ENCODE peak calls at places on chromosomes 2 and 18, in four cellular contexts. K is stimulated activated effector memory CD8-positive, alpha-beta T cell treated with anti-CD3 and anti-CD28 coated beads, Interleukin-12 subunit alpha, Interleukin-12 subunit beta, amount 100 ng/mL, for 72 hours; C is stimulated activated naive CD8-positive, alpha-beta T cell treated with anti-CD3 and anti-CD28 coated beads, Interleukin-15, Interleukin-2, amounts not matched to agents 100 U/mL and 50 U/mL, for 24 hours; Q is cardiac septum. U is an unnamed sample.

GRCh38 chr2:99240431-99240830 is 15.0 kb downstream of the LYG2 start:
- DNase-seq in K (no peak), C (no peak), Q (no peak), U (no peak)

GRCh38 chr18:8800445-8800844 is 95.1 kb downstream of the MTCL1 start:
- DNase-seq in K (no peak), C (no peak), Q (peak; percentile 39), U (no peak)

GRCh38 chr2:228367356-228367755 is 185.9 kb upstream of the SPHKAP start:
- DNase-seq in K (no peak), C (no peak), Q (no peak), U (no peak)

GRCh38 chr18:59142274-59142673 is 2.6 kb downstream of the SEC11C start:
- DNase-seq in K (peak; percentile 55), C (no peak), Q (no peak), U (no peak)

GRCh38 chr18:79540161-79540913 is 139.3 kb upstream of the CTDP1 start:
- DNase-seq in K (no peak), C (no peak), Q (no peak), U (no peak)

GRCh38 chr2:230939066-230939591 is 14.1 kb upstream of the GPR55 start:
- DNase-seq in K (no peak), C (no peak), Q (no peak), U (no peak)

GRCh38 chr2:195318440-195319111 is 338.4 kb upstream of the SLC39A10 start:
- DNase-seq in K (no peak), C (peak; percentile 41), Q (no peak), U (peak; percentile 14)

GRCh38 chr18:75429975-75430374 is 2.5 kb upstream of the SMIM21 start:
- DNase-seq in K (no peak), C (no peak), Q (no peak), U (no peak)

GRCh38 chr18:76064998-76065397 is 430.0 kb downstream of the ZNF516 start:
- DNase-seq in K (no peak), C (no peak), Q (no peak), U (no peak)

GRCh38 chr2:12688156-12688555 is 28.6 kb upstream of the TRIB2 start:
- DNase-seq in K (no peak), C (no peak), Q (no peak), U (no peak)

GRCh38 chr2:134433934-134434333 is 180.1 kb downstream of the MGAT5 start:
- DNase-seq in K (no peak), C (no peak), Q (no peak), U (no peak)

GRCh38 chr2:69255760-69256159 is 131.3 kb downstream of the GFPT1 start:
- DNase-seq in K (no peak), C (no peak), Q (no peak), U (no peak)

GRCh38 chr2:58620127-58620526 is 379.0 kb upstream of the FANCL start:
- DNase-seq in K (no peak), C (no peak), Q (no peak), U (no peak)

GRCh38 chr18:59033361-59033760 is 106.3 kb upstream of the SEC11C start:
- DNase-seq in K (no peak), C (no peak), Q (no peak), U (no peak)

GRCh38 chr2:202669841-202670240 is 35.1 kb downstream of the FAM117B start:
- DNase-seq in K (no peak), C (no peak), Q (no peak), U (no peak)

GRCh38 chr2:131016826-131017596 is 76.2 kb downstream of the FAM168B start:
- DNase-seq in K (no peak), C (no peak), Q (no peak), U (no peak)

GRCh38 chr18:58891753-58892152 is 27.1 kb downstream of the ZNF532 start:
- DNase-seq in K (no peak), C (no peak), Q (no peak), U (no peak)

GRCh38 chr2:42791606-42792005 is 777 bp downstream of the HAAO start:
- DNase-seq in K (no peak), C (no peak), Q (peak; percentile 47), U (no peak)

GRCh38 chr2:98483257-98483861 is 38.7 kb downstream of the INPP4A start:
- DNase-seq in K (peak; percentile 70), C (peak; percentile 37), Q (no peak), U (no peak)

GRCh38 chr2:215784371-215784783 is 229.0 kb downstream of the MREG start:
- DNase-seq in K (no peak), C (no peak), Q (no peak), U (no peak)

GRCh38 chr2:37168217-37168981 is 11.6 kb upstream of the EIF2AK2 start:
- DNase-seq in K (peak; percentile 49), C (peak; percentile 34), Q (no peak), U (peak; percentile 72)

GRCh38 chr18:51196811-51197660 is 445 bp downstream of the MEX3C start:
- DNase-seq in K (peak; percentile 80), C (peak; percentile 54), Q (peak; percentile 79), U (peak; percentile 41)

GRCh38 chr2:126778561-126779285 is 120.0 kb upstream of the TEX51 start:
- DNase-seq in K (no peak), C (no peak), Q (peak; percentile 71), U (no peak)